ENCODE peak calls at places on chromosomes 13 and 19, in seven cellular contexts. C, G, I, Z, U, E and S are unnamed samples. For H3K27me3, the result is how much of the 10 kb centered on the place peaks cover.

GRCh38 chr13:41370736-41371135 is 59.7 kb downstream of the NAA16 start:
- DNase-seq in C (no peak), G (no peak), I (no peak), Z (no peak), U (no peak), E (no peak), S (no peak)

GRCh38 chr13:27709779-27710178 is 82.5 kb upstream of the GSX1 start:
- DNase-seq in C (no peak), G (no peak), I (no peak), Z (no peak), U (no peak), E (no peak), S (no peak)

GRCh38 chr13:75752848-75753247 is 116.7 kb downstream of the LMO7 start:
- DNase-seq in C (no peak), G (no peak), I (no peak), Z (no peak), U (no peak), E (no peak), S (no peak)

GRCh38 chr13:98216135-98216565 is 39.1 kb upstream of the RNF113B start:
- DNase-seq in C (peak), G (no peak), I (peak), Z (no peak), U (no peak), E (peak), S (peak)

GRCh38 chr13:98570929-98571372 is 6.0 kb downstream of the STK24 start:
- DNase-seq in C (no peak), G (no peak), I (no peak), Z (no peak), U (no peak), E (no peak), S (no peak)

GRCh38 chr19:18309525-18310064 is 13.3 kb downstream of the LSM4 start:
- DNase-seq in C (no peak), G (no peak), I (no peak), Z (no peak), U (no peak), E (no peak), S (no peak)

GRCh38 chr13:113875429-113875815 is 11.5 kb upstream of the GAS6 start:
- DNase-seq in C (no peak), G (no peak), I (no peak), Z (no peak), U (no peak), E (no peak), S (no peak)

GRCh38 chr13:45341799-45342584 is 1.0 kb upstream of the TPT1 start:
- DNase-seq in C (no peak), G (peak), I (no peak), Z (no peak), U (peak), E (no peak), S (peak)

GRCh38 chr13:39616087-39616694 is 13.2 kb upstream of the LHFPL6 start:
- DNase-seq in C (peak), G (no peak), I (no peak), Z (no peak), U (no peak), E (no peak), S (no peak)

GRCh38 chr13:28830580-28830979 is 10.4 kb downstream of the MTUS2 start:
- DNase-seq in C (no peak), G (no peak), I (no peak), Z (no peak), U (no peak), E (no peak), S (no peak)

GRCh38 chr19:39304701-39305571 is 8.7 kb downstream of the IFNL1 start:
- DNase-seq in C (no peak), G (peak), I (no peak), Z (no peak), U (no peak), E (no peak), S (no peak)

GRCh38 chr19:39308531-39309304 is 11.9 kb downstream of the LRFN1 start:
- DNase-seq in C (no peak), G (peak), I (no peak), Z (no peak), U (no peak), E (no peak), S (no peak)

GRCh38 chr19:39307822-39308530 is 11.8 kb downstream of the IFNL1 start:
- DNase-seq in C (no peak), G (peak), I (no peak), Z (no peak), U (no peak), E (no peak), S (no peak)

GRCh38 chr19:39306075-39306474 is 9.9 kb downstream of the IFNL1 start:
- DNase-seq in C (no peak), G (no peak), I (no peak), Z (no peak), U (no peak), E (no peak), S (no peak)

GRCh38 chr19:39307233-39307821 is 11.1 kb downstream of the IFNL1 start:
- DNase-seq in C (no peak), G (peak), I (no peak), Z (no peak), U (peak), E (peak), S (no peak)
- H3K27me3 ChIP-seq in C (half or more), G (under half), I (under half), Z (under half), U (under half), E (under half), S (half or more)

GRCh38 chr19:56118666-56119584 is 2.2 kb downstream of the ZNF787 start:
- DNase-seq in C (no peak), G (no peak), I (no peak), Z (no peak), U (no peak), E (no peak), S (no peak)
- H3K27ac ChIP-seq in C (peak), G (peak), I (peak), Z (peak), U (peak), E (peak), S (peak)

GRCh38 chr19:47531640-47532387 is 17.0 kb upstream of the NAPA start:
- DNase-seq in C (no peak), G (no peak), I (no peak), Z (no peak), U (no peak), E (no peak), S (no peak)

GRCh38 chr19:47523473-47523872 is 8.6 kb upstream of the NAPA start:
- DNase-seq in C (no peak), G (no peak), I (no peak), Z (no peak), U (no peak), E (no peak), S (no peak)

GRCh38 chr19:47529018-47529742 is 14.3 kb upstream of the NAPA start:
- DNase-seq in C (no peak), G (no peak), I (no peak), Z (no peak), U (no peak), E (no peak), S (no peak)

GRCh38 chr19:47521473-47522180 is 6.8 kb upstream of the NAPA start:
- DNase-seq in C (no peak), G (no peak), I (no peak), Z (no peak), U (no peak), E (no peak), S (no peak)

GRCh38 chr19:47526798-47527197 is 11.9 kb upstream of the NAPA start:
- DNase-seq in C (no peak), G (no peak), I (no peak), Z (no peak), U (no peak), E (no peak), S (no peak)
- H3K27me3 ChIP-seq in C (under half), G (under half), I (under half), Z (under half), U (under half), E (under half), S (under half)

DNA sequence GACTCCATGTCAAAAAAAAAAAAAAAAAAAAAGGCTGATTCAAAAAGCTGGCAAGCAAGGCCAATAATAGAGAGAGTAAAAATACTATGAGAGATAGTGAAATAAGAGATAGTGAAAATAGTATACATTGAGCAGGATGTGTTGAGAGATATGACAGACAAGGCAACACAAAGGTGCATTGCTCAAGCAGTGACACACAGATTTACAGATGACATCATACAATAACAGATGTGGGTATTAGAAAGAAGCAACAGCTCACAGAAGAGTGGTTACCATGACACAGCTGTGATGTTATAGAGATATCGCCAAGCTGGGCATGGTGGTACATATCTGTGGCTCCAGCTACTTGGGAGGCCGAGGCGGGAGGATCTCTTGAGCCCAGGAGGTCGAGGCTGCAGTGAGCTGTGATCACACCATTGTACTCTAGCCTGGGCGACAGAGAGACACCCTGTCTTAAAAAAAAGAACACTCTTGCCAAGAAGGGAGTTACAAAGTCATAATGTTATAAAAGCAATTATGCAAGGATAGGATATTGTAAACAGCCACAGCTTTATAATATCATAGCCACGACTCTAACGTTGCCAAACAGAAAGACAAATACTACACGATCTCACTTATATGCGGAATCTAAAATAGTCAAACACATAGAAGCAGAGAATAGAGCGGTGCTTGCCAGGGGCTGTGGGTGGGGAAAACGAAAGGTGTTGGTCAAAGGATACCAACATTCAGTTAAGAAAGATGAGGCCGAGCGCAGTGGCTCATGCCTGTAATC is 10.3 kb downstream of the TNFSF9 start:
- DNase-seq in C (no peak), G (no peak), I (no peak), Z (no peak), U (peak), E (no peak), S (no peak)
- H3K27ac ChIP-seq in C (no peak), G (no peak), I (no peak), Z (no peak), U (no peak), E (no peak), S (no peak)

GRCh38 chr13:112069063-112069726 is 2.2 kb downstream of the SOX1 start:
- DNase-seq in C (no peak), G (no peak), I (no peak), Z (no peak), U (no peak), E (no peak), S (no peak)
- H3K27me3 ChIP-seq in C (half or more), G (half or more), I (under half), Z (under half), U (half or more), E (half or more), S (half or more)

DNA sequence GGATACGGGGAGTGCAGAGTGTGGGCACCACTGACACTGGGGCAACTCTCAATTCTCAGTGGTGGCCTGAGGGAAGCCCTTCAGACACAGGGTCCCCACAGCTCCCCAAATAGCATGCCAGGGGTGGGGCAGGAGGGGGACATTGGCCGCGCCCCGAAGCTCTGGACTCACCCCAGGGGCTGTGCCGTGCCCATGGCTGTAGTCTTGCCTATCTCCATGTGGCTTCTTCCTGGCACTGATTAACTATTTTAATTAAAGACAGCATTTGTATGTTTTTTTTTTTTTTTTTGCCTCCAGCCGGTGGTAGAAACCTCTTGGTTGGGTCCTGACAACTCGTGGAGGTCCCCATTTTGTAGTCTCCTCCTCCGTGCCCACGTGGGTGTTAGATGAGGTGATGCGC is 23.3 kb downstream of the GATAD2A start:
- DNase-seq in C (no peak), G (no peak), I (no peak), Z (no peak), U (no peak), E (no peak), S (no peak)
- H3K27ac ChIP-seq in C (no peak), G (peak), I (no peak), Z (peak), U (no peak), E (no peak), S (no peak)

GRCh38 chr13:103640617-103641016 is 574.4 kb upstream of the SLC10A2 start:
- DNase-seq in C (no peak), G (no peak), I (no peak), Z (no peak), U (no peak), E (no peak), S (no peak)
- H3K27me3 ChIP-seq in C (under half), G (under half), I (under half), Z (under half), U (under half), E (under half), S (under half)